ENCODE peak calls at places on chromosomes 7 and 10, in eight cellular contexts. G, M, P, B, K, U, J and F are unnamed samples.
A peak's percentile ranks its signal among the peaks of the same experiment; 100 is the strongest.

GRCh38 chr7:132475669-132476116 is 100.6 kb downstream of the PLXNA4 start:
- DNase-seq in P (no peak), G (no peak), M (no peak), J (no peak), K (no peak), U (no peak), B (no peak), F (no peak)

GRCh38 chr10:127228195-127228785 is 31.9 kb upstream of the INSYN2A start:
- DNase-seq in J (no peak), U (no peak), K (no peak), B (no peak), G (no peak), P (peak; percentile 23), M (no peak), F (no peak)

GRCh38 chr7:81956520-81956919 is 186.7 kb upstream of the HGF start:
- DNase-seq in K (no peak), B (no peak), P (peak; percentile 39), U (peak; percentile 47), G (no peak), J (no peak), M (no peak), F (no peak)

GRCh38 chr10:128125416-128125943 is 743 bp downstream of the MKI67 start:
- DNase-seq in G (peak; percentile 40), P (no peak), J (no peak), K (peak; percentile 78), B (no peak), M (no peak), U (no peak), F (no peak)

GRCh38 chr7:121306565-121306964 is 22.2 kb upstream of the WNT16 start:
- DNase-seq in K (no peak), J (no peak), G (no peak), U (no peak), P (no peak), M (no peak), B (no peak), F (no peak)

GRCh38 chr7:129041142-129041928 is 13.6 kb downstream of the TNPO3 start:
- DNase-seq in G (no peak), P (no peak), U (no peak), M (no peak), J (no peak), B (no peak), K (no peak), F (no peak)

GRCh38 chr7:97179454-97180104 is 62.1 kb downstream of the SDHAF3 start:
- DNase-seq in M (no peak), P (peak; percentile 70), J (no peak), K (no peak), U (peak; percentile 29), G (peak; percentile 23), B (peak; percentile 25), F (no peak)

GRCh38 chr7:81499262-81500116 is 270.4 kb downstream of the HGF start:
- DNase-seq in G (no peak), U (peak; percentile 81), K (no peak), M (no peak), B (peak; percentile 49), J (no peak), P (peak; percentile 63), F (no peak)

GRCh38 chr10:92239600-92240288 is 51.1 kb downstream of the CPEB3 start:
- DNase-seq in M (peak; percentile 74), G (peak; percentile 46), P (no peak), B (peak; percentile 19), J (peak; percentile 71), U (no peak), K (peak; percentile 90), F (no peak)

GRCh38 chr10:46542567-46543323 is 13.7 kb downstream of the GPRIN2 start:
- DNase-seq in M (no peak), J (peak; percentile 57), G (peak; percentile 8), U (no peak), B (no peak), P (no peak), K (peak; percentile 68), F (no peak)

GRCh38 chr10:89438525-89438924 is 24.2 kb downstream of the IFIT5 start:
- DNase-seq in K (no peak), J (no peak), M (no peak), U (no peak), B (no peak), P (no peak), G (no peak), F (no peak)

GRCh38 chr10:108783897-108784296 is 1139.4 kb downstream of the XPNPEP1 start:
- DNase-seq in M (no peak), K (no peak), J (no peak), G (no peak), P (peak; percentile 13), B (peak; percentile 14), U (peak; percentile 39), F (no peak)

GRCh38 chr7:129343099-129343700 is 91.0 kb upstream of the STRIP2 start:
- DNase-seq in B (peak; percentile 20), P (peak; percentile 19), M (no peak), K (no peak), G (no peak), U (peak; percentile 37), J (no peak), F (no peak)

GRCh38 chr10:101939273-101939635 is 95.7 kb upstream of the KCNIP2 start:
- DNase-seq in U (peak; percentile 87), B (no peak), J (no peak), P (no peak), K (no peak), G (no peak), M (no peak), F (no peak)

GRCh38 chr10:86522385-86522855 is 828 bp upstream of the WAPL start:
- DNase-seq in U (no peak), P (no peak), G (no peak), K (no peak), B (no peak), M (no peak), J (no peak), F (no peak)

GRCh38 chr10:77283326-77283725 is 354.3 kb downstream of the KCNMA1 start:
- DNase-seq in M (no peak), G (no peak), P (no peak), K (no peak), U (no peak), B (no peak), J (no peak), F (no peak)

GRCh38 chr7:151382079-151382885 is 27.6 kb downstream of the WDR86 start:
- DNase-seq in J (peak; percentile 64), U (no peak), B (no peak), M (no peak), G (no peak), P (no peak), K (peak; percentile 76), F (no peak)

GRCh38 chr10:121544301-121544869 is 53.9 kb downstream of the FGFR2 start:
- DNase-seq in J (no peak), K (no peak), P (no peak), G (no peak), B (no peak), U (no peak), M (no peak), F (no peak)

GRCh38 chr7:79612027-79612426 is 158.6 kb upstream of the MAGI2 start:
- DNase-seq in P (no peak), J (no peak), M (no peak), K (no peak), G (no peak), B (no peak), U (no peak), F (no peak)

GRCh38 chr7:35463751-35464150 is 209.9 kb upstream of the TBX20 start:
- DNase-seq in G (no peak), K (no peak), U (no peak), J (no peak), B (no peak), M (no peak), P (no peak), F (no peak)
- TF ChIP-seq POLR2AphosphoS5 in G (no peak), K (no peak), U (no peak), J (no peak), B (no peak), M (no peak), P (no peak), F (no peak)

GRCh38 chr10:14093735-14094484 is 236.8 kb downstream of the FRMD4A start:
- DNase-seq in U (no peak), G (no peak), B (no peak), K (no peak), M (no peak), J (no peak), P (no peak), F (no peak)
- TF ChIP-seq CTCF in U (peak; percentile 14), G (peak; percentile 21), B (peak; percentile 25), K (peak; percentile 44), M (no peak), J (peak; percentile 17), P (no peak), F (peak; percentile 24)

GRCh38 chr10:95755511-95756004 is 405 bp upstream of the ENTPD1 start:
- DNase-seq in M (peak; percentile 78), J (peak; percentile 72), U (no peak), G (peak; percentile 48), B (no peak), K (peak; percentile 84), P (peak; percentile 6), F (no peak)

GRCh38 chr10:95759233-95759826 is 3.4 kb downstream of the ENTPD1 start:
- DNase-seq in G (no peak), B (no peak), M (no peak), P (no peak), U (no peak), J (no peak), K (no peak), F (no peak)

GRCh38 chr10:95758351-95759025 is 2.5 kb downstream of the ENTPD1 start:
- DNase-seq in G (peak; percentile 18), J (no peak), P (no peak), B (no peak), M (no peak), U (no peak), K (no peak), F (no peak)

GRCh38 chr10:95756061-95756751 is at the start of gene ENTPD1:
- DNase-seq in G (peak; percentile 59), P (no peak), M (no peak), J (no peak), U (no peak), B (no peak), K (no peak), F (no peak)

DNA sequence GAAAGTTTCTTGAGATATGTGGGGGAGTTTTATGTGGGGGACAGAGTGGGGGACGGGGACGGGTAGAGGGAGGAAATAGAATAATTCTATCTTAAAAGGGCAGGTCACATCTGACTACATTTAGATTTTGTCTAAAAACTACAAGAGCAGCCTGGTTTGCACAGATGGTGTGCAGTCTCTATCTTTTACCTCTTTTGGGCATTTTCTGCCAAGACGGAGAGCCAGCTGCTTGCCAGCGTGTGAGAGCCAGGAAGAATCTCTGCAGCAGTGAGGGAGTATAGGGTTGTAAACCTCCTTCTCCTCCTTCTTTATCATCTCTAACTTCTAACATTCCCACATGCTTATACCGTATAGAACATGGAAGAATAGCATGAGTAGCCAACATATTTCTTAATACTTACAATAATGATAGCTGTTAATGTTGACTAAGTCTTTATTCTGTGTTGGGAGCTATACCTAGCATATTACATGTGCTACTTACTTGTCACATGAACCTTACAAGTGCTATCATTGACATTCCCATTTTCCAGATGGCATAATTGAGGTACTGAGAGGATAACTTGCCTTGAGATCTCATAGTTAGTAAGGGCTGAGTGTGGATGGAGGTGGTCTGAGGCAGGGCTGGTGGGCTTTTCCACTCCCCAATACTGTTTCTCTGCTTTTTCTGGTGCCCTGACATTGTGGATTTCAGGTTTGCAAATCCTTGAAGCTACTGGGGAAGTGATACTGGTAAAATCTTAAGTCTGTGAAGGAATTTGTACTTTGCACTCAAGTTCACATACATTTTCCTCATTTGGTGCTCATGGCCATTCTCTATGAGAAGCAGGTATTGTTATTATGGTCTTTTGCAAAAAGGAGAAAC is 1.1 kb downstream of the ENTPD1 start:
- DNase-seq in G (no peak), J (no peak), P (no peak), B (no peak), U (no peak), K (no peak), M (no peak), F (no peak)
- H3K4me3 ChIP-seq in G (no peak overlapping the region), J (peak overlapping the region; percentile 33), P (no peak overlapping the region), B (no peak overlapping the region), U (no peak overlapping the region), K (peak overlapping the region; percentile 45), M (peak overlapping the region; percentile 40), F (peak overlapping the region; percentile 48)

GRCh38 chr10:1737222-1738061 is at the start of gene ADARB2:
- DNase-seq in U (no peak), J (no peak), K (no peak), P (no peak), G (no peak), M (no peak), B (peak; percentile 59), F (no peak)
- TF ChIP-seq POLR2AphosphoS5 in U (no peak), J (no peak), K (peak; percentile 15), P (no peak), G (no peak), M (no peak), B (peak; percentile 73), F (no peak)